ENCODE peak calls at places on chromosomes 4 and X, in five cellular contexts. One of them, this sample, is unnamed.

GRCh38 chr4:145792429-145792828 is 112.5 kb downstream of the C4orf51 start:
- DNase-seq in fibroblast of mammary gland: no peak
- DNase-seq in thoracic aorta: no peak
- DNase-seq in AG04449: no peak
- DNase-seq in neural crest cell: no peak
- DNase-seq in this sample: no peak

GRCh38 chrX:115017455-115017854 is at the start of gene IL13RA2:
- DNase-seq in fibroblast of mammary gland: peak
- DNase-seq in neural crest cell: no peak
- DNase-seq in AG04449: no peak
- DNase-seq in thoracic aorta: no peak
- DNase-seq in this sample: no peak

GRCh38 chrX:78708830-78709229 is 38.7 kb upstream of the LPAR4 start:
- DNase-seq in neural crest cell: no peak
- DNase-seq in thoracic aorta: no peak
- DNase-seq in fibroblast of mammary gland: peak
- DNase-seq in AG04449: no peak
- DNase-seq in this sample: no peak

GRCh38 chr4:183249854-183250253 is 70.2 kb downstream of the CLDN22 start:
- DNase-seq in thoracic aorta: no peak
- DNase-seq in neural crest cell: no peak
- DNase-seq in fibroblast of mammary gland: peak
- DNase-seq in AG04449: no peak
- DNase-seq in this sample: no peak

GRCh38 chr4:171538601-171539100 is 274.6 kb upstream of the GALNTL6 start:
- DNase-seq in thoracic aorta: no peak
- DNase-seq in fibroblast of mammary gland: no peak
- DNase-seq in AG04449: no peak
- DNase-seq in neural crest cell: no peak
- DNase-seq in this sample: no peak

GRCh38 chr4:110854021-110854678 is 231.3 kb upstream of the PITX2 start:
- DNase-seq in AG04449: peak
- DNase-seq in fibroblast of mammary gland: peak
- DNase-seq in neural crest cell: no peak
- DNase-seq in thoracic aorta: no peak
- DNase-seq in this sample: no peak

GRCh38 chr4:47763279-47763678 is 74.6 kb downstream of the CORIN start:
- DNase-seq in fibroblast of mammary gland: no peak
- DNase-seq in neural crest cell: no peak
- DNase-seq in AG04449: no peak
- DNase-seq in thoracic aorta: no peak
- DNase-seq in this sample: no peak

GRCh38 chrX:1903380-1903935 is 288.6 kb downstream of the ASMT start:
- DNase-seq in thoracic aorta: no peak
- DNase-seq in AG04449: peak
- DNase-seq in fibroblast of mammary gland: peak
- DNase-seq in neural crest cell: no peak
- DNase-seq in this sample: no peak

GRCh38 chr4:159719531-159719930 is 616.7 kb downstream of the RAPGEF2 start:
- DNase-seq in neural crest cell: no peak
- DNase-seq in thoracic aorta: no peak
- DNase-seq in AG04449: no peak
- DNase-seq in fibroblast of mammary gland: no peak
- DNase-seq in this sample: no peak

GRCh38 chr4:186628058-186628711 is 72.8 kb upstream of the MTNR1A start:
- DNase-seq in AG04449: no peak
- DNase-seq in fibroblast of mammary gland: no peak
- DNase-seq in thoracic aorta: no peak
- DNase-seq in neural crest cell: no peak
- DNase-seq in this sample: peak

GRCh38 chrX:11465648-11466411 is 172.6 kb downstream of the AMELX start:
- DNase-seq in fibroblast of mammary gland: no peak
- DNase-seq in AG04449: no peak
- DNase-seq in thoracic aorta: no peak
- DNase-seq in neural crest cell: no peak
- DNase-seq in this sample: no peak

GRCh38 chr4:16122784-16123183 is 39.0 kb upstream of the PROM1 start:
- DNase-seq in neural crest cell: no peak
- DNase-seq in thoracic aorta: no peak
- DNase-seq in AG04449: no peak
- DNase-seq in fibroblast of mammary gland: no peak
- DNase-seq in this sample: no peak

GRCh38 chrX:22345884-22346283 is 73.2 kb downstream of the CBLL2 start:
- DNase-seq in thoracic aorta: no peak
- DNase-seq in AG04449: no peak
- DNase-seq in neural crest cell: no peak
- DNase-seq in fibroblast of mammary gland: peak
- DNase-seq in this sample: no peak

GRCh38 chr4:26272654-26273307 is 48.0 kb upstream of the RBPJ start:
- DNase-seq in AG04449: no peak
- DNase-seq in neural crest cell: no peak
- DNase-seq in fibroblast of mammary gland: no peak
- DNase-seq in thoracic aorta: no peak
- DNase-seq in this sample: no peak

GRCh38 chr4:115315182-115315581 is 201.8 kb upstream of the NDST4 start:
- DNase-seq in neural crest cell: no peak
- DNase-seq in fibroblast of mammary gland: no peak
- DNase-seq in AG04449: no peak
- DNase-seq in thoracic aorta: no peak
- DNase-seq in this sample: no peak

GRCh38 chr4:72275381-72275780 is 243.6 kb downstream of the NPFFR2 start:
- DNase-seq in fibroblast of mammary gland: peak
- DNase-seq in AG04449: no peak
- DNase-seq in neural crest cell: no peak
- DNase-seq in thoracic aorta: no peak
- DNase-seq in this sample: no peak

GRCh38 chr4:98626350-98626749 is 32.1 kb downstream of the TSPAN5 start:
- DNase-seq in AG04449: peak
- DNase-seq in thoracic aorta: no peak
- DNase-seq in neural crest cell: no peak
- DNase-seq in fibroblast of mammary gland: peak
- DNase-seq in this sample: no peak

GRCh38 chr4:141565379-141566089 is 70.8 kb upstream of the IL15 start:
- DNase-seq in thoracic aorta: no peak
- DNase-seq in AG04449: no peak
- DNase-seq in neural crest cell: no peak
- DNase-seq in fibroblast of mammary gland: no peak
- DNase-seq in this sample: no peak

GRCh38 chr4:16268290-16268689 is 42.0 kb upstream of the TAPT1 start:
- DNase-seq in fibroblast of mammary gland: no peak
- DNase-seq in AG04449: no peak
- DNase-seq in thoracic aorta: no peak
- DNase-seq in neural crest cell: no peak
- DNase-seq in this sample: no peak

GRCh38 chrX:46294234-46294633 is 251.0 kb downstream of the ZNF674 start:
- DNase-seq in neural crest cell: no peak
- DNase-seq in AG04449: no peak
- DNase-seq in thoracic aorta: no peak
- DNase-seq in fibroblast of mammary gland: peak
- DNase-seq in this sample: no peak

GRCh38 chr4:153781717-153782416 is 7.0 kb downstream of the SFRP2 start:
- DNase-seq in AG04449: peak
- DNase-seq in thoracic aorta: no peak
- DNase-seq in fibroblast of mammary gland: peak
- DNase-seq in neural crest cell: no peak
- DNase-seq in this sample: no peak

GRCh38 chrX:154541896-154542722 is 4.5 kb downstream of the G6PD start:
- DNase-seq in neural crest cell: no peak
- DNase-seq in thoracic aorta: peak
- DNase-seq in AG04449: peak
- DNase-seq in fibroblast of mammary gland: peak
- DNase-seq in this sample: no peak

GRCh38 chr4:22500831-22501714 is 14.8 kb downstream of the ADGRA3 start:
- DNase-seq in AG04449: peak
- DNase-seq in thoracic aorta: no peak
- DNase-seq in neural crest cell: no peak
- DNase-seq in fibroblast of mammary gland: peak
- DNase-seq in this sample: no peak

GRCh38 chr4:69843932-69844331 is 16.0 kb downstream of the SULT1E1 start:
- DNase-seq in neural crest cell: no peak
- DNase-seq in fibroblast of mammary gland: no peak
- DNase-seq in AG04449: no peak
- DNase-seq in thoracic aorta: no peak
- DNase-seq in this sample: no peak

GRCh38 chr4:8254076-8254475 is 15.5 kb upstream of the HTRA3 start:
- DNase-seq in neural crest cell: no peak
- DNase-seq in AG04449: no peak
- DNase-seq in thoracic aorta: no peak
- DNase-seq in fibroblast of mammary gland: no peak
- DNase-seq in this sample: no peak

GRCh38 chrX:17735396-17735795 is 1.9 kb upstream of the SCML1 start:
- DNase-seq in AG04449: no peak
- DNase-seq in thoracic aorta: no peak
- DNase-seq in fibroblast of mammary gland: no peak
- DNase-seq in neural crest cell: no peak
- DNase-seq in this sample: no peak

GRCh38 chr4:23728393-23728792 is 161.5 kb downstream of the PPARGC1A start:
- DNase-seq in fibroblast of mammary gland: peak
- DNase-seq in thoracic aorta: no peak
- DNase-seq in neural crest cell: no peak
- DNase-seq in AG04449: peak
- DNase-seq in this sample: no peak

GRCh38 chr4:172514011-172514410 is 654.6 kb upstream of the GALNT7 start:
- DNase-seq in neural crest cell: no peak
- DNase-seq in thoracic aorta: no peak
- DNase-seq in fibroblast of mammary gland: no peak
- DNase-seq in AG04449: no peak
- DNase-seq in this sample: no peak

GRCh38 chrX:28609917-28610613 is 22.8 kb downstream of the IL1RAPL1 start:
- DNase-seq in neural crest cell: no peak
- DNase-seq in thoracic aorta: no peak
- DNase-seq in AG04449: no peak
- DNase-seq in fibroblast of mammary gland: no peak
- DNase-seq in this sample: no peak

GRCh38 chr4:24796632-24797031 is 1.3 kb downstream of the SOD3 start:
- DNase-seq in AG04449: no peak
- DNase-seq in fibroblast of mammary gland: no peak
- DNase-seq in neural crest cell: no peak
- DNase-seq in thoracic aorta: no peak
- DNase-seq in this sample: no peak

GRCh38 chr4:188372051-188372450 is 232.8 kb downstream of the TRIML1 start:
- DNase-seq in fibroblast of mammary gland: peak
- DNase-seq in thoracic aorta: no peak
- DNase-seq in AG04449: peak
- DNase-seq in neural crest cell: no peak
- DNase-seq in this sample: no peak

GRCh38 chr4:188374870-188375269 is 235.6 kb downstream of the TRIML1 start:
- DNase-seq in AG04449: no peak
- DNase-seq in fibroblast of mammary gland: no peak
- DNase-seq in neural crest cell: no peak
- DNase-seq in thoracic aorta: no peak
- DNase-seq in this sample: no peak

GRCh38 chr4:188370781-188371180 is 231.5 kb downstream of the TRIML1 start:
- DNase-seq in AG04449: no peak
- DNase-seq in fibroblast of mammary gland: no peak
- DNase-seq in neural crest cell: no peak
- DNase-seq in thoracic aorta: no peak
- DNase-seq in this sample: no peak

GRCh38 chr4:188372856-188373255 is 233.6 kb downstream of the TRIML1 start:
- DNase-seq in fibroblast of mammary gland: peak
- DNase-seq in neural crest cell: no peak
- DNase-seq in AG04449: no peak
- DNase-seq in thoracic aorta: no peak
- DNase-seq in this sample: no peak
- TF ChIP-seq CTCF in fibroblast of mammary gland: peak
- TF ChIP-seq CTCF in neural crest cell: no peak
- TF ChIP-seq CTCF in AG04449: no peak
- TF ChIP-seq CTCF in thoracic aorta: no peak
- TF ChIP-seq CTCF in this sample: no peak

GRCh38 chrX:149916745-149917392 is 12.5 kb upstream of the HSFX4 start:
- DNase-seq in AG04449: no peak
- DNase-seq in neural crest cell: no peak
- DNase-seq in thoracic aorta: no peak
- DNase-seq in fibroblast of mammary gland: no peak
- DNase-seq in this sample: no peak
- TF ChIP-seq CTCF in AG04449: no peak
- TF ChIP-seq CTCF in neural crest cell: no peak
- TF ChIP-seq CTCF in thoracic aorta: no peak
- TF ChIP-seq CTCF in fibroblast of mammary gland: no peak
- TF ChIP-seq CTCF in this sample: no peak

DNA sequence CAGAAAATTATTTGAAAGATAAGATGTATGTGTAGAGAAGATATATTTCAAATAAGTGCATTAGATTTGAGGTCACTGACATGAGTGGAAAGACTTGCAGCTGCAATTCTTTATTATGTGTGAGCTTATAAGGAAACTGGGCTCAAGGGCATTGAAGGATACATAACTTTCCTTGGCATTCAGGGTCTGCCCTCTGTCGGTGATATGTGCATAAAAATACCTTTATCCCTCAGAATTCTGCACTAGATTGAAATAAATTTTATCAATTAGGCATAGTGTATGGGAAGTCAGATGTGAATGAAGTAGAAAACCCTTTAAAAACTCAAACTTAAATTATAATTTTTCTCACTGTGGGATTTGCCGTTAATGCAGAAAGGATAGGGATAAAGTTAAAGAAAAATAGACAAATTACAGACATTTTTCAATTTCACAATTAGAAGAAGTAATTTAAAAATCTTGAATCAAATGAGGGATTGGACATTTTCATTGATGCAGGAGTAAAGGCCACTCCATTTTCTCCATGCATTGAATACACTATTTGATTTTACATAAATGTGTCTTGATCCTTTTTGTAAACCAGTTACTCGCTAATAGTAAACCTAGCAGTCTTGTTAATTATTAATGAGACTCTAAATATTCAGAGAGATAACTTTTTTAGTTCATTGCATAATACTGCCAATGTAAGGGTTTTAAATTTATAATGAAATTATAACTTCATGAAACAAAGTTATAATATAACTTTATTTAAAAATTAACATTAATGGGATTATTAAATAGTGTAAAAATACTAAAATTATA is 21.0 kb upstream of the ETNPPL start:
- DNase-seq in neural crest cell: no peak
- DNase-seq in AG04449: no peak
- DNase-seq in fibroblast of mammary gland: peak
- DNase-seq in thoracic aorta: no peak
- DNase-seq in this sample: no peak
- TF ChIP-seq CTCF in neural crest cell: peak
- TF ChIP-seq CTCF in AG04449: peak
- TF ChIP-seq CTCF in fibroblast of mammary gland: peak
- TF ChIP-seq CTCF in thoracic aorta: no peak
- TF ChIP-seq CTCF in this sample: no peak

GRCh38 chr4:56653461-56654237 is 27.4 kb downstream of the HOPX start:
- DNase-seq in AG04449: no peak
- DNase-seq in fibroblast of mammary gland: no peak
- DNase-seq in thoracic aorta: no peak
- DNase-seq in neural crest cell: no peak
- DNase-seq in this sample: no peak

GRCh38 chr4:56649445-56650258 is 31.4 kb downstream of the HOPX start:
- DNase-seq in AG04449: no peak
- DNase-seq in neural crest cell: no peak
- DNase-seq in fibroblast of mammary gland: no peak
- DNase-seq in thoracic aorta: no peak
- DNase-seq in this sample: no peak

GRCh38 chr4:56650259-56651070 is 30.6 kb downstream of the HOPX start:
- DNase-seq in fibroblast of mammary gland: no peak
- DNase-seq in neural crest cell: no peak
- DNase-seq in thoracic aorta: no peak
- DNase-seq in AG04449: no peak
- DNase-seq in this sample: no peak

GRCh38 chr4:56648245-56649151 is 32.6 kb downstream of the HOPX start:
- DNase-seq in neural crest cell: no peak
- DNase-seq in fibroblast of mammary gland: peak
- DNase-seq in AG04449: no peak
- DNase-seq in thoracic aorta: no peak
- DNase-seq in this sample: no peak

GRCh38 chr4:56651071-56651384 is 30.1 kb downstream of the HOPX start:
- DNase-seq in fibroblast of mammary gland: no peak
- DNase-seq in neural crest cell: no peak
- DNase-seq in AG04449: no peak
- DNase-seq in thoracic aorta: no peak
- DNase-seq in this sample: no peak
- TF ChIP-seq CTCF in fibroblast of mammary gland: no peak
- TF ChIP-seq CTCF in neural crest cell: no peak
- TF ChIP-seq CTCF in AG04449: no peak
- TF ChIP-seq CTCF in thoracic aorta: no peak
- TF ChIP-seq CTCF in this sample: no peak